ENCODE peak calls at places on chromosome 7, in five cellular contexts. R is tibial artery, K is hepatocyte, F is NT2/D1, E is left ventricle myocardium inferior. C is an unnamed sample.
A peak's percentile ranks its signal among the peaks of the same experiment; 100 is the strongest.

GRCh38 chr7:51034531-51035264 is 252.0 kb upstream of the GRB10 start:
- DNase-seq in R (no peak), K (peak; percentile 58), F (no peak), E (no peak), C (no peak)

GRCh38 chr7:110637252-110637651 is 453.7 kb upstream of the LRRN3 start:
- DNase-seq in R (no peak), K (no peak), F (no peak), E (no peak), C (no peak)

GRCh38 chr7:21566094-21566493 is 23.3 kb downstream of the DNAH11 start:
- DNase-seq in R (no peak), K (no peak), F (no peak), E (no peak), C (no peak)

GRCh38 chr7:20172736-20173334 is 44.3 kb downstream of the MACC1 start:
- DNase-seq in R (peak; percentile 72), K (peak; percentile 76), F (peak; percentile 83), E (no peak), C (peak; percentile 29)

GRCh38 chr7:18873674-18874341 is 243.6 kb downstream of the TWIST1 start:
- DNase-seq in R (no peak), K (peak; percentile 26), F (peak; percentile 30), E (no peak), C (no peak)

GRCh38 chr7:151810434-151811232 is 66.3 kb downstream of the PRKAG2 start:
- DNase-seq in R (peak; percentile 34), K (no peak), F (no peak), E (no peak), C (no peak)

GRCh38 chr7:85829817-85830432 is 643.1 kb upstream of the SEMA3D start:
- DNase-seq in R (no peak), K (peak; percentile 37), F (no peak), E (no peak), C (no peak)

GRCh38 chr7:92731327-92732063 is 104.9 kb downstream of the CDK6 start:
- DNase-seq in R (no peak), K (no peak), F (no peak), E (no peak), C (no peak)

GRCh38 chr7:9761224-9761623 is 1212.4 kb upstream of the PHF14 start:
- DNase-seq in R (no peak), K (no peak), F (no peak), E (no peak), C (no peak)

GRCh38 chr7:127678947-127679346 is 27.0 kb downstream of the SND1 start:
- DNase-seq in R (no peak), K (no peak), F (no peak), E (no peak), C (no peak)

GRCh38 chr7:130473289-130473688 is 18.6 kb upstream of the MEST start:
- DNase-seq in R (no peak), K (no peak), F (no peak), E (no peak), C (no peak)

GRCh38 chr7:141646826-141647480 is 55.0 kb downstream of the DENND11 start:
- DNase-seq in R (no peak), K (no peak), F (no peak), E (no peak), C (no peak)

GRCh38 chr7:122225874-122226273 is 78.7 kb downstream of the FEZF1 start:
- DNase-seq in R (no peak), K (no peak), F (no peak), E (no peak), C (no peak)

GRCh38 chr7:28754027-28754426 is 204.1 kb downstream of the TRIL start:
- DNase-seq in R (no peak), K (no peak), F (no peak), E (no peak), C (no peak)

GRCh38 chr7:41304995-41305394 is 397.9 kb downstream of the INHBA start:
- DNase-seq in R (no peak), K (no peak), F (no peak), E (no peak), C (no peak)

GRCh38 chr7:77627307-77627671 is 69.0 kb upstream of the RSBN1L start:
- DNase-seq in R (no peak), K (no peak), F (no peak), E (no peak), C (no peak)

GRCh38 chr7:66557214-66558200 is 71.2 kb upstream of the KCTD7 start:
- DNase-seq in R (peak; percentile 81), K (peak; percentile 78), F (peak; percentile 50), E (peak; percentile 73), C (peak; percentile 69)

GRCh38 chr7:66556549-66557213 is 72.0 kb upstream of the KCTD7 start:
- DNase-seq in R (no peak), K (no peak), F (no peak), E (no peak), C (no peak)

GRCh38 chr7:66558201-66558641 is 70.5 kb upstream of the KCTD7 start:
- DNase-seq in R (no peak), K (no peak), F (no peak), E (no peak), C (no peak)

GRCh38 chr7:66556177-66556548 is 72.5 kb upstream of the KCTD7 start:
- DNase-seq in R (no peak), K (no peak), F (no peak), E (no peak), C (no peak)

GRCh38 chr7:66558660-66559465 is 69.8 kb upstream of the KCTD7 start:
- DNase-seq in R (no peak), K (no peak), F (no peak), E (no peak), C (no peak)
- H3K4me3 ChIP-seq in R (no peak overlapping the region), K (no peak overlapping the region), F (no peak overlapping the region), E (no peak overlapping the region), C (no peak overlapping the region)

GRCh38 chr7:26698806-26699205 is 165.6 kb downstream of the SKAP2 start:
- DNase-seq in R (no peak), K (no peak), F (no peak), E (no peak), C (no peak)
- H3K27me3 ChIP-seq in R (no peaks in the 10 kb centered on the region), K (no peaks in the 10 kb centered on the region), F (no peaks in the 10 kb centered on the region), E (no peaks in the 10 kb centered on the region), C (no peaks in the 10 kb centered on the region)

DNA sequence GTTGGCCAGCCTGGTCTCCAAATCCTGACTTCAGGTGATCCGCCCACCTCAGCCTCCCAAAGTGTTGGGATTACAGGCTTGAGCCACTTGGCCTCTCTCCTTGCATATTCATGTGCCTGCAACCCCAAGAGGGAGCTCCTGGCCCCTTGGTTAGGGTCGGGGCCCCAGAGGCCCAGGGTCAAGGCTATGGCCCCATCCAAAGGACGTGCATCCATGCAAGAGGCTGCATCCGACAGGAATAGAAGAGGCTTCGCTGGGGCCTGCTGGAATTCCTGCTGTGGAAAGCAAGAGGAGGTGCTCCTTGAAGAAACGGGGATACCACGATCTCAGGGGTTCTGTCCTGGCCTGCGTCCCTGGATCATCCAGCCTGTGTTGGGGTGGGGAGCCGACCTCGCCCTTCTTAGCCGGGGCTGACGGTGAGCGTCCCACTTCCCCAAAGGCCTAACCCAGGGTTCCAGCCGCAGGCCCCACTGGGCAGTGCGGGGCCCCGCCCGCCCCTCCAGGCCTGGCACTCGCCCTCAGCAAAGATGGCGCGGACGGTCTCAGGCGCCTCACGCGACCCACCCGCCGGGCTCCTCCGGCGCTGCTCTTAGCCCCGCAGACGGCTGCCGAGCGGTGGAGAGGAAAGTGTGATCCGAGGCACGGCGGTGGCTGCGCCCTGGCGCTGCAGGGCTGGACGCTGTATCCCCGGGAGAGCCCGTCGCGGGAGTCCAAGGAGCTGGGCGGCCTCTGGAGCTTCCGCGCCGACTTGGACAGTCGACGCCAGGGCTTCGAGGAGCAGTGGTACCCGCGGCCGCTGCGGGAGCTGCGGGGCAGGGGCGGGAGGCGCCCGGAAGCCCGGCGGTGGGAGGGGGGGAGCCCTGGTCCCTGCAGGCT is 54.7 kb downstream of the ZNF727 start:
- DNase-seq in R (peak; percentile 51), K (no peak), F (no peak), E (no peak), C (no peak)
- H3K4me1 ChIP-seq in R (no peaks in the 10 kb centered on the region), K (no peaks in the 10 kb centered on the region), F (no peaks in the 10 kb centered on the region), E (no peaks in the 10 kb centered on the region), C (no peaks in the 10 kb centered on the region)

GRCh38 chr7:37341033-37341630 is 107.5 kb downstream of the ELMO1 start:
- DNase-seq in R (no peak), K (no peak), F (no peak), E (no peak), C (no peak)
- H3K4me3 ChIP-seq in R (no peak overlapping the region), K (no peak overlapping the region), F (no peak overlapping the region), E (no peak overlapping the region), C (no peak overlapping the region)

GRCh38 chr7:104136561-104136960 is 71.3 kb downstream of the ORC5 start:
- DNase-seq in R (no peak), K (no peak), F (no peak), E (no peak), C (no peak)
- H3K27me3 ChIP-seq in R (no peaks in the 10 kb centered on the region), K (no peaks in the 10 kb centered on the region), F (no peaks in the 10 kb centered on the region), E (no peaks in the 10 kb centered on the region), C (no peaks in the 10 kb centered on the region)

DNA sequence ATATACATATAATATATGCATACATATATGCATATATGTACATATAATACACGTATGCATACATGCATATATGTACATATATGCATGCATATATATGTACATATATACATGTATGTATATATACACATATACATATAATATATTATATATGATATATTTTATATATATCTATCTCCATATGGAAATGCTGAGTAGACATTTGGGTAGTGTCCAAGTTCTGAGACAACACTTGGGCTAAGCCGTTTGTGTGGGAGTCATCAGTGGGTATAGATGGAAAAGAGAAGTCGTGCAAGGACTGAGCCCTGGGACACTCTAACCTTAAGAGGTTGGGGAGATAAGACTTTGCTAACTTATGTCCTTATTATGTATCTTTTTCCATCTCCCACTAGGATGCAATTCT is 165.2 kb upstream of the PODXL start:
- DNase-seq in R (no peak), K (no peak), F (no peak), E (no peak), C (no peak)
- H3K4me1 ChIP-seq in R (no peaks in the 10 kb centered on the region), K (no peaks in the 10 kb centered on the region), F (peaks cover 2% of the 10 kb centered on the region), E (no peaks in the 10 kb centered on the region), C (no peaks in the 10 kb centered on the region)

DNA sequence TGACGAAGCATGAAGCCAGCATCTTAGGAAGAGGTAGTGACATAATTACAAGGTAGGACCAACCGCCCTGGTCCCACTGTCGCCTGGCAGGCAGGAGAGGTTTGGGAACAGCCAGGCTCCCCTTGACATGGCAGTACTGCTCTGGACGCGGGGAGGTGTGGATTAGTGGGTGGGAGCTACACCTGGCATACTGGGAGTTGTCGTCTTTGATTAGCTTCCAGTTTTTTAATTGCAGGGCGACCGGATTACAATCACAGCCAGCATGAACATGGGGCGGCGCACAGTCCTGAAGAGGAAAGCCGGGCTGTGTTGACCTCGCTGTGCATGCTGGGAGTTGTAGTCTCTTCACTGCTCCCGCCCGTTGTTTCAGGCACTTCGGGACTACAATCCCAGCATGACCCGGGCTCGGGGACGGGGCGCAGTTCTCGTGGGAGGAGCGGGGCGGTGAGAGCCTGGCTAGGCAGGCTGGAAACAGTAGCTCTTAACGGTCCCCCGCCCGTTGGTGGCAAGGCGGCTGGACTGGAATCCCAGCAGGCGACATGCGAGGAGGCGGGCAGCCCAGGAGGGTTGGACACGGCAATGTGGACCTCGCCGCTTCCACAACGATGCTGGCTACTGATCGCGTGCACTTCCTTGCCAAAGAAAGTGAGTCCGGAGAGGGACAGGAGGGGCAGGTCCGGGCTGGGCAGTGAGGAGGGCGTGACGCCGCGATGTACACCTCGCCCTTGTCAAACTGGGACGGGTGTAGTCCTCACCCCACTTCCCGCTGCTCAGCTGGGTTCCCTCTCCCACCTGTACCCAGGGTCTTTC is 98.0 kb upstream of the ZNF722 start:
- DNase-seq in R (peak; percentile 94), K (no peak), F (peak; percentile 38), E (peak; percentile 93), C (peak; percentile 97)
- H3K4me3 ChIP-seq in R (peak overlapping the region; percentile 58), K (no peak overlapping the region), F (no peak overlapping the region), E (peak overlapping the region; percentile 84), C (peak overlapping the region; percentile 61)

C was measured in heart left ventricle.